ENCODE peak calls at places on chromosomes 13 and 19, in four cellular contexts. One of them, this sample, is unnamed.

GRCh38 chr19:405138-405965 is 3.6 kb downstream of the C2CD4C start:
- DNase-seq in naive thymus-derived CD8-positive, alpha-beta T cell: no peak
- DNase-seq in myocyte: no peak
- DNase-seq in activated naive CD4-positive, alpha-beta T cell treated with anti-CD3 and anti-CD28 coated beads, Interleukin-2, amount 10 ng/mL, durations not matched to agents 7 days and 5 days: no peak
- DNase-seq in this sample: no peak

GRCh38 chr13:36360863-36361262 is 14.7 kb upstream of the SPART start:
- DNase-seq in naive thymus-derived CD8-positive, alpha-beta T cell: no peak
- DNase-seq in myocyte: no peak
- DNase-seq in activated naive CD4-positive, alpha-beta T cell treated with anti-CD3 and anti-CD28 coated beads, Interleukin-2, amount 10 ng/mL, durations not matched to agents 7 days and 5 days: no peak
- DNase-seq in this sample: no peak

GRCh38 chr19:55063492-55063843 is 520 bp upstream of the RDH13 start:
- DNase-seq in naive thymus-derived CD8-positive, alpha-beta T cell: no peak
- DNase-seq in myocyte: no peak
- DNase-seq in activated naive CD4-positive, alpha-beta T cell treated with anti-CD3 and anti-CD28 coated beads, Interleukin-2, amount 10 ng/mL, durations not matched to agents 7 days and 5 days: no peak
- DNase-seq in this sample: no peak

GRCh38 chr19:37007587-37008220 is 70.5 kb upstream of the ZNF420 start:
- DNase-seq in naive thymus-derived CD8-positive, alpha-beta T cell: peak
- DNase-seq in myocyte: no peak
- DNase-seq in activated naive CD4-positive, alpha-beta T cell treated with anti-CD3 and anti-CD28 coated beads, Interleukin-2, amount 10 ng/mL, durations not matched to agents 7 days and 5 days: peak
- DNase-seq in this sample: peak

GRCh38 chr13:19083340-19083739 is 98.3 kb downstream of the TUBA3C start:
- DNase-seq in naive thymus-derived CD8-positive, alpha-beta T cell: no peak
- DNase-seq in myocyte: no peak
- DNase-seq in activated naive CD4-positive, alpha-beta T cell treated with anti-CD3 and anti-CD28 coated beads, Interleukin-2, amount 10 ng/mL, durations not matched to agents 7 days and 5 days: no peak
- DNase-seq in this sample: no peak

GRCh38 chr13:68168448-68168847 is 938.3 kb upstream of the PCDH9 start:
- DNase-seq in naive thymus-derived CD8-positive, alpha-beta T cell: no peak
- DNase-seq in myocyte: no peak
- DNase-seq in activated naive CD4-positive, alpha-beta T cell treated with anti-CD3 and anti-CD28 coated beads, Interleukin-2, amount 10 ng/mL, durations not matched to agents 7 days and 5 days: no peak
- DNase-seq in this sample: no peak

GRCh38 chr13:30734434-30734833 is 909 bp upstream of the ALOX5AP start:
- DNase-seq in naive thymus-derived CD8-positive, alpha-beta T cell: no peak
- DNase-seq in myocyte: no peak
- DNase-seq in activated naive CD4-positive, alpha-beta T cell treated with anti-CD3 and anti-CD28 coated beads, Interleukin-2, amount 10 ng/mL, durations not matched to agents 7 days and 5 days: no peak
- DNase-seq in this sample: no peak

GRCh38 chr19:37975071-37975470 is 68.1 kb downstream of the SIPA1L3 start:
- DNase-seq in naive thymus-derived CD8-positive, alpha-beta T cell: no peak
- DNase-seq in myocyte: no peak
- DNase-seq in activated naive CD4-positive, alpha-beta T cell treated with anti-CD3 and anti-CD28 coated beads, Interleukin-2, amount 10 ng/mL, durations not matched to agents 7 days and 5 days: no peak
- DNase-seq in this sample: no peak

GRCh38 chr13:62626771-62627170 is 1211.1 kb upstream of the PCDH20 start:
- DNase-seq in naive thymus-derived CD8-positive, alpha-beta T cell: no peak
- DNase-seq in myocyte: no peak
- DNase-seq in activated naive CD4-positive, alpha-beta T cell treated with anti-CD3 and anti-CD28 coated beads, Interleukin-2, amount 10 ng/mL, durations not matched to agents 7 days and 5 days: no peak
- DNase-seq in this sample: no peak

GRCh38 chr19:5956728-5957127 is 21.2 kb downstream of the RANBP3 start:
- DNase-seq in naive thymus-derived CD8-positive, alpha-beta T cell: no peak
- DNase-seq in myocyte: no peak
- DNase-seq in activated naive CD4-positive, alpha-beta T cell treated with anti-CD3 and anti-CD28 coated beads, Interleukin-2, amount 10 ng/mL, durations not matched to agents 7 days and 5 days: no peak
- DNase-seq in this sample: peak

GRCh38 chr13:50277127-50277526 is 261.9 kb downstream of the KCNRG start:
- DNase-seq in naive thymus-derived CD8-positive, alpha-beta T cell: no peak
- DNase-seq in myocyte: no peak
- DNase-seq in activated naive CD4-positive, alpha-beta T cell treated with anti-CD3 and anti-CD28 coated beads, Interleukin-2, amount 10 ng/mL, durations not matched to agents 7 days and 5 days: no peak
- DNase-seq in this sample: no peak

GRCh38 chr19:4393947-4394590 is 6.3 kb downstream of the SH3GL1 start:
- DNase-seq in naive thymus-derived CD8-positive, alpha-beta T cell: no peak
- DNase-seq in myocyte: peak
- DNase-seq in activated naive CD4-positive, alpha-beta T cell treated with anti-CD3 and anti-CD28 coated beads, Interleukin-2, amount 10 ng/mL, durations not matched to agents 7 days and 5 days: no peak
- DNase-seq in this sample: no peak

GRCh38 chr13:109787135-109787954 is 962 bp upstream of the IRS2 start:
- DNase-seq in naive thymus-derived CD8-positive, alpha-beta T cell: peak
- DNase-seq in myocyte: peak
- DNase-seq in activated naive CD4-positive, alpha-beta T cell treated with anti-CD3 and anti-CD28 coated beads, Interleukin-2, amount 10 ng/mL, durations not matched to agents 7 days and 5 days: peak
- DNase-seq in this sample: peak

GRCh38 chr13:97849305-97849704 is 104.2 kb upstream of the IPO5 start:
- DNase-seq in naive thymus-derived CD8-positive, alpha-beta T cell: no peak
- DNase-seq in myocyte: peak
- DNase-seq in activated naive CD4-positive, alpha-beta T cell treated with anti-CD3 and anti-CD28 coated beads, Interleukin-2, amount 10 ng/mL, durations not matched to agents 7 days and 5 days: no peak
- DNase-seq in this sample: peak

GRCh38 chr13:50915562-50915961 is 6.0 kb downstream of the RNASEH2B start:
- DNase-seq in naive thymus-derived CD8-positive, alpha-beta T cell: no peak
- DNase-seq in myocyte: no peak
- DNase-seq in activated naive CD4-positive, alpha-beta T cell treated with anti-CD3 and anti-CD28 coated beads, Interleukin-2, amount 10 ng/mL, durations not matched to agents 7 days and 5 days: peak
- DNase-seq in this sample: no peak

GRCh38 chr19:54282706-54283105 is 1.8 kb upstream of the LILRB2 start:
- DNase-seq in naive thymus-derived CD8-positive, alpha-beta T cell: no peak
- DNase-seq in myocyte: no peak
- DNase-seq in activated naive CD4-positive, alpha-beta T cell treated with anti-CD3 and anti-CD28 coated beads, Interleukin-2, amount 10 ng/mL, durations not matched to agents 7 days and 5 days: no peak
- DNase-seq in this sample: no peak

GRCh38 chr19:28021316-28022185 is 1191.4 kb downstream of the UQCRFS1 start:
- DNase-seq in naive thymus-derived CD8-positive, alpha-beta T cell: no peak
- DNase-seq in myocyte: no peak
- DNase-seq in activated naive CD4-positive, alpha-beta T cell treated with anti-CD3 and anti-CD28 coated beads, Interleukin-2, amount 10 ng/mL, durations not matched to agents 7 days and 5 days: no peak
- DNase-seq in this sample: no peak

GRCh38 chr13:33678084-33678483 is 139.9 kb upstream of the RFC3 start:
- DNase-seq in naive thymus-derived CD8-positive, alpha-beta T cell: no peak
- DNase-seq in myocyte: no peak
- DNase-seq in activated naive CD4-positive, alpha-beta T cell treated with anti-CD3 and anti-CD28 coated beads, Interleukin-2, amount 10 ng/mL, durations not matched to agents 7 days and 5 days: no peak
- DNase-seq in this sample: no peak

GRCh38 chr19:29681422-29682235 is 16.4 kb downstream of the PLEKHF1 start:
- DNase-seq in naive thymus-derived CD8-positive, alpha-beta T cell: no peak
- DNase-seq in myocyte: no peak
- DNase-seq in activated naive CD4-positive, alpha-beta T cell treated with anti-CD3 and anti-CD28 coated beads, Interleukin-2, amount 10 ng/mL, durations not matched to agents 7 days and 5 days: no peak
- DNase-seq in this sample: no peak

GRCh38 chr19:34299576-34299975 is 45.2 kb downstream of the GARRE1 start:
- DNase-seq in naive thymus-derived CD8-positive, alpha-beta T cell: no peak
- DNase-seq in myocyte: no peak
- DNase-seq in activated naive CD4-positive, alpha-beta T cell treated with anti-CD3 and anti-CD28 coated beads, Interleukin-2, amount 10 ng/mL, durations not matched to agents 7 days and 5 days: no peak
- DNase-seq in this sample: no peak

GRCh38 chr13:59771272-59771671 is 392.5 kb downstream of the DIAPH3 start:
- DNase-seq in naive thymus-derived CD8-positive, alpha-beta T cell: no peak
- DNase-seq in myocyte: peak
- DNase-seq in activated naive CD4-positive, alpha-beta T cell treated with anti-CD3 and anti-CD28 coated beads, Interleukin-2, amount 10 ng/mL, durations not matched to agents 7 days and 5 days: no peak
- DNase-seq in this sample: no peak

GRCh38 chr13:48733739-48734329 is 80.1 kb downstream of the CYSLTR2 start:
- DNase-seq in naive thymus-derived CD8-positive, alpha-beta T cell: no peak
- DNase-seq in myocyte: peak
- DNase-seq in activated naive CD4-positive, alpha-beta T cell treated with anti-CD3 and anti-CD28 coated beads, Interleukin-2, amount 10 ng/mL, durations not matched to agents 7 days and 5 days: no peak
- DNase-seq in this sample: no peak

GRCh38 chr19:18929311-18929710 is 9.8 kb downstream of the DDX49 start:
- DNase-seq in naive thymus-derived CD8-positive, alpha-beta T cell: no peak
- DNase-seq in myocyte: no peak
- DNase-seq in activated naive CD4-positive, alpha-beta T cell treated with anti-CD3 and anti-CD28 coated beads, Interleukin-2, amount 10 ng/mL, durations not matched to agents 7 days and 5 days: no peak
- DNase-seq in this sample: no peak

GRCh38 chr13:31053098-31053497 is 108.6 kb downstream of the HSPH1 start:
- DNase-seq in naive thymus-derived CD8-positive, alpha-beta T cell: no peak
- DNase-seq in myocyte: peak
- DNase-seq in activated naive CD4-positive, alpha-beta T cell treated with anti-CD3 and anti-CD28 coated beads, Interleukin-2, amount 10 ng/mL, durations not matched to agents 7 days and 5 days: no peak
- DNase-seq in this sample: no peak

GRCh38 chr19:17755977-17756670 is 4.8 kb downstream of the FCHO1 start:
- DNase-seq in naive thymus-derived CD8-positive, alpha-beta T cell: peak
- DNase-seq in myocyte: peak
- DNase-seq in activated naive CD4-positive, alpha-beta T cell treated with anti-CD3 and anti-CD28 coated beads, Interleukin-2, amount 10 ng/mL, durations not matched to agents 7 days and 5 days: peak
- DNase-seq in this sample: peak

GRCh38 chr19:5113633-5114586 is 145.0 kb downstream of the KDM4B start:
- DNase-seq in naive thymus-derived CD8-positive, alpha-beta T cell: no peak
- DNase-seq in myocyte: no peak
- DNase-seq in activated naive CD4-positive, alpha-beta T cell treated with anti-CD3 and anti-CD28 coated beads, Interleukin-2, amount 10 ng/mL, durations not matched to agents 7 days and 5 days: no peak
- DNase-seq in this sample: no peak

GRCh38 chr13:32409561-32410440 is 18.1 kb downstream of the N4BP2L1 start:
- DNase-seq in naive thymus-derived CD8-positive, alpha-beta T cell: no peak
- DNase-seq in myocyte: peak
- DNase-seq in activated naive CD4-positive, alpha-beta T cell treated with anti-CD3 and anti-CD28 coated beads, Interleukin-2, amount 10 ng/mL, durations not matched to agents 7 days and 5 days: no peak
- DNase-seq in this sample: no peak

GRCh38 chr13:110520431-110521295 is 40.9 kb downstream of the RAB20 start:
- DNase-seq in naive thymus-derived CD8-positive, alpha-beta T cell: no peak
- DNase-seq in myocyte: peak
- DNase-seq in activated naive CD4-positive, alpha-beta T cell treated with anti-CD3 and anti-CD28 coated beads, Interleukin-2, amount 10 ng/mL, durations not matched to agents 7 days and 5 days: no peak
- DNase-seq in this sample: peak

GRCh38 chr19:4678881-4679379 is 8.8 kb upstream of the MYDGF start:
- DNase-seq in naive thymus-derived CD8-positive, alpha-beta T cell: no peak
- DNase-seq in myocyte: no peak
- DNase-seq in activated naive CD4-positive, alpha-beta T cell treated with anti-CD3 and anti-CD28 coated beads, Interleukin-2, amount 10 ng/mL, durations not matched to agents 7 days and 5 days: peak
- DNase-seq in this sample: no peak

GRCh38 chr13:100301418-100301817 is 212.5 kb downstream of the PCCA start:
- DNase-seq in naive thymus-derived CD8-positive, alpha-beta T cell: no peak
- DNase-seq in myocyte: no peak
- DNase-seq in activated naive CD4-positive, alpha-beta T cell treated with anti-CD3 and anti-CD28 coated beads, Interleukin-2, amount 10 ng/mL, durations not matched to agents 7 days and 5 days: no peak
- DNase-seq in this sample: no peak

GRCh38 chr19:37078717-37079032 is 442 bp downstream of the ZNF420 start:
- DNase-seq in naive thymus-derived CD8-positive, alpha-beta T cell: no peak
- DNase-seq in myocyte: no peak
- DNase-seq in activated naive CD4-positive, alpha-beta T cell treated with anti-CD3 and anti-CD28 coated beads, Interleukin-2, amount 10 ng/mL, durations not matched to agents 7 days and 5 days: no peak
- DNase-seq in this sample: no peak

GRCh38 chr19:38024991-38025716 is 118.1 kb downstream of the SIPA1L3 start:
- DNase-seq in naive thymus-derived CD8-positive, alpha-beta T cell: no peak
- DNase-seq in myocyte: no peak
- DNase-seq in activated naive CD4-positive, alpha-beta T cell treated with anti-CD3 and anti-CD28 coated beads, Interleukin-2, amount 10 ng/mL, durations not matched to agents 7 days and 5 days: no peak
- DNase-seq in this sample: peak

GRCh38 chr13:63024458-63024857 is 1608.8 kb upstream of the PCDH20 start:
- DNase-seq in naive thymus-derived CD8-positive, alpha-beta T cell: no peak
- DNase-seq in myocyte: no peak
- DNase-seq in activated naive CD4-positive, alpha-beta T cell treated with anti-CD3 and anti-CD28 coated beads, Interleukin-2, amount 10 ng/mL, durations not matched to agents 7 days and 5 days: no peak
- DNase-seq in this sample: no peak

GRCh38 chr19:40274585-40275544 is 10.3 kb downstream of the AKT2 start:
- DNase-seq in naive thymus-derived CD8-positive, alpha-beta T cell: no peak
- DNase-seq in myocyte: no peak
- DNase-seq in activated naive CD4-positive, alpha-beta T cell treated with anti-CD3 and anti-CD28 coated beads, Interleukin-2, amount 10 ng/mL, durations not matched to agents 7 days and 5 days: peak
- DNase-seq in this sample: no peak

GRCh38 chr19:6739884-6740588 is 556 bp downstream of the TRIP10 start:
- DNase-seq in naive thymus-derived CD8-positive, alpha-beta T cell: no peak
- DNase-seq in myocyte: peak
- DNase-seq in activated naive CD4-positive, alpha-beta T cell treated with anti-CD3 and anti-CD28 coated beads, Interleukin-2, amount 10 ng/mL, durations not matched to agents 7 days and 5 days: peak
- DNase-seq in this sample: no peak

GRCh38 chr13:23436680-23437079 is 3.2 kb upstream of the SACS start:
- DNase-seq in naive thymus-derived CD8-positive, alpha-beta T cell: no peak
- DNase-seq in myocyte: peak
- DNase-seq in activated naive CD4-positive, alpha-beta T cell treated with anti-CD3 and anti-CD28 coated beads, Interleukin-2, amount 10 ng/mL, durations not matched to agents 7 days and 5 days: no peak
- DNase-seq in this sample: no peak